ENCODE peak calls at places on chromosomes 5 and 9, in four cellular contexts. One of them, this sample, is unnamed.

GRCh38 chr5:50666261-50667078 is at the start of gene PARP8:
- DNase-seq in NCI-H460: peak; percentile 20
- DNase-seq in T follicular helper cell: peak; percentile 24
- DNase-seq in H7: peak; percentile 76
- DNase-seq in this sample: peak; percentile 65

GRCh38 chr5:95184924-95185323 is 100.0 kb downstream of the MCTP1 start:
- DNase-seq in T follicular helper cell: no peak
- DNase-seq in NCI-H460: no peak
- DNase-seq in H7: no peak
- DNase-seq in this sample: no peak

GRCh38 chr5:14552017-14552416 is 29.6 kb upstream of the OTULINL start:
- DNase-seq in NCI-H460: no peak
- DNase-seq in T follicular helper cell: no peak
- DNase-seq in H7: no peak
- DNase-seq in this sample: peak; percentile 43

GRCh38 chr9:98208635-98209034 is 16.2 kb upstream of the CORO2A start:
- DNase-seq in H7: no peak
- DNase-seq in NCI-H460: no peak
- DNase-seq in T follicular helper cell: no peak
- DNase-seq in this sample: no peak

GRCh38 chr9:105700598-105701544 is 6.5 kb downstream of the TMEM38B start:
- DNase-seq in H7: no peak
- DNase-seq in NCI-H460: no peak
- DNase-seq in T follicular helper cell: no peak
- DNase-seq in this sample: no peak

GRCh38 chr5:67941750-67942450 is 273.7 kb upstream of the PIK3R1 start:
- DNase-seq in T follicular helper cell: no peak
- DNase-seq in H7: no peak
- DNase-seq in NCI-H460: no peak
- DNase-seq in this sample: no peak

GRCh38 chr5:75130818-75131349 is 78.5 kb upstream of the GCNT4 start:
- DNase-seq in NCI-H460: no peak
- DNase-seq in T follicular helper cell: no peak
- DNase-seq in H7: no peak
- DNase-seq in this sample: no peak

GRCh38 chr5:145568581-145568980 is 266.6 kb downstream of the PRELID2 start:
- DNase-seq in H7: no peak
- DNase-seq in NCI-H460: no peak
- DNase-seq in T follicular helper cell: no peak
- DNase-seq in this sample: no peak

GRCh38 chr9:21576331-21577189 is 94.4 kb upstream of the IFNE start:
- DNase-seq in NCI-H460: peak; percentile 58
- DNase-seq in T follicular helper cell: no peak
- DNase-seq in H7: no peak
- DNase-seq in this sample: no peak

GRCh38 chr9:5425006-5425628 is 12.6 kb downstream of the PLGRKT start:
- DNase-seq in NCI-H460: no peak
- DNase-seq in H7: peak; percentile 24
- DNase-seq in T follicular helper cell: no peak
- DNase-seq in this sample: peak; percentile 27

GRCh38 chr5:6236170-6236793 is 142.1 kb downstream of the MED10 start:
- DNase-seq in T follicular helper cell: no peak
- DNase-seq in NCI-H460: no peak
- DNase-seq in H7: no peak
- DNase-seq in this sample: no peak

GRCh38 chr5:79974896-79975295 is 16.2 kb downstream of the MTX3 start:
- DNase-seq in H7: no peak
- DNase-seq in T follicular helper cell: no peak
- DNase-seq in NCI-H460: no peak
- DNase-seq in this sample: peak; percentile 63

GRCh38 chr5:68252678-68253520 is 37.3 kb downstream of the PIK3R1 start:
- DNase-seq in T follicular helper cell: peak; percentile 19
- DNase-seq in H7: peak; percentile 52
- DNase-seq in NCI-H460: peak; percentile 53
- DNase-seq in this sample: peak; percentile 79

GRCh38 chr5:179166886-179167841 is 107.0 kb downstream of the ZNF354C start:
- DNase-seq in H7: peak; percentile 99
- DNase-seq in T follicular helper cell: peak; percentile 31
- DNase-seq in NCI-H460: no peak
- DNase-seq in this sample: peak; percentile 84

GRCh38 chr5:91643796-91644195 is 260.7 kb upstream of the ARRDC3 start:
- DNase-seq in T follicular helper cell: no peak
- DNase-seq in NCI-H460: no peak
- DNase-seq in H7: no peak
- DNase-seq in this sample: no peak

GRCh38 chr5:135398160-135398854 is 724 bp downstream of the MACROH2A1 start:
- DNase-seq in H7: peak; percentile 84
- DNase-seq in T follicular helper cell: no peak
- DNase-seq in NCI-H460: no peak
- DNase-seq in this sample: peak; percentile 43

GRCh38 chr9:106441283-106441682 is 421.7 kb upstream of the ZNF462 start:
- DNase-seq in NCI-H460: no peak
- DNase-seq in T follicular helper cell: no peak
- DNase-seq in H7: no peak
- DNase-seq in this sample: no peak

GRCh38 chr9:36074870-36075532 is 38.3 kb downstream of the RECK start:
- DNase-seq in T follicular helper cell: no peak
- DNase-seq in H7: no peak
- DNase-seq in NCI-H460: no peak
- DNase-seq in this sample: peak; percentile 93

GRCh38 chr5:10756539-10756938 is 4.5 kb downstream of the DAP start:
- DNase-seq in H7: no peak
- DNase-seq in T follicular helper cell: no peak
- DNase-seq in NCI-H460: no peak
- DNase-seq in this sample: no peak

GRCh38 chr5:134248271-134248670 is 22.4 kb upstream of the PPP2CA start:
- DNase-seq in H7: no peak
- DNase-seq in T follicular helper cell: no peak
- DNase-seq in NCI-H460: no peak
- DNase-seq in this sample: no peak